ENCODE peak calls at places on chromosomes 1 and 21, in six cellular contexts. N, F, K, Q, M and T are unnamed samples.

GRCh38 chr1:206721454-206721853 is 36.7 kb downstream of the MAPKAPK2 start:
- DNase-seq in N (no peak), F (no peak), K (no peak), Q (no peak), M (no peak), T (no peak)

GRCh38 chr21:33566514-33566913 is 22.0 kb downstream of the DONSON start:
- DNase-seq in N (no peak), F (no peak), K (no peak), Q (no peak), M (no peak), T (no peak)

GRCh38 chr1:110780600-110781484 is 92.1 kb upstream of the CD53 start:
- DNase-seq in N (peak; percentile 81), F (peak; percentile 32), K (peak; percentile 85), Q (peak; percentile 79), M (peak; percentile 43), T (no peak)

GRCh38 chr1:44405041-44405803 is at the start of gene RNF220:
- DNase-seq in N (peak; percentile 82), F (no peak), K (peak; percentile 63), Q (peak; percentile 49), M (no peak), T (no peak)

GRCh38 chr1:212805767-212806166 is 14.1 kb downstream of the TATDN3 start:
- DNase-seq in N (no peak), F (no peak), K (no peak), Q (no peak), M (no peak), T (no peak)

GRCh38 chr1:116853680-116854191 is 56.0 kb upstream of the PTGFRN start:
- DNase-seq in N (peak; percentile 67), F (no peak), K (no peak), Q (peak; percentile 68), M (no peak), T (peak; percentile 64)

GRCh38 chr21:33541105-33541711 is 709 bp downstream of the GART start:
- DNase-seq in N (no peak), F (no peak), K (peak; percentile 40), Q (peak; percentile 27), M (no peak), T (no peak)

GRCh38 chr1:167839009-167839408 is 74.9 kb downstream of the ADCY10 start:
- DNase-seq in N (no peak), F (no peak), K (no peak), Q (no peak), M (no peak), T (no peak)

GRCh38 chr1:66693856-66694255 is 58.4 kb upstream of the DYNLT5 start:
- DNase-seq in N (no peak), F (no peak), K (no peak), Q (no peak), M (no peak), T (no peak)

GRCh38 chr21:34200288-34200905 is 127.0 kb downstream of the MRPS6 start:
- DNase-seq in N (no peak), F (no peak), K (no peak), Q (peak; percentile 18), M (no peak), T (no peak)

GRCh38 chr1:227560814-227561213 is 2.5 kb upstream of the ZNF678 start:
- DNase-seq in N (no peak), F (no peak), K (no peak), Q (no peak), M (no peak), T (peak; percentile 70)

GRCh38 chr1:20848162-20848561 is 61.1 kb upstream of the HP1BP3 start:
- DNase-seq in N (no peak), F (no peak), K (no peak), Q (peak; percentile 47), M (no peak), T (no peak)

GRCh38 chr1:64038965-64039926 is 164.2 kb upstream of the UBE2U start:
- DNase-seq in N (peak; percentile 46), F (peak; percentile 15), K (no peak), Q (peak; percentile 98), M (peak; percentile 37), T (peak; percentile 38)

GRCh38 chr1:55418208-55418607 is 203.0 kb upstream of the USP24 start:
- DNase-seq in N (no peak), F (no peak), K (no peak), Q (no peak), M (no peak), T (no peak)

GRCh38 chr1:37570528-37571334 is 14.0 kb downstream of the DNALI1 start:
- DNase-seq in N (no peak), F (no peak), K (no peak), Q (no peak), M (no peak), T (no peak)

GRCh38 chr1:231691618-231692259 is 65.1 kb downstream of the DISC1 start:
- DNase-seq in N (peak; percentile 76), F (no peak), K (no peak), Q (no peak), M (no peak), T (no peak)
- TF ChIP-seq CTCF in N (peak; percentile 90), F (peak; percentile 79), K (no peak), Q (peak; percentile 62), M (no peak), T (no peak)

GRCh38 chr1:224116131-224116530 is 2.2 kb downstream of the FBXO28 start:
- DNase-seq in N (no peak), F (no peak), K (no peak), Q (peak; percentile 75), M (no peak), T (no peak)
- TF ChIP-seq CTCF in N (peak; percentile 72), F (peak; percentile 44), K (peak; percentile 72), Q (peak; percentile 76), M (peak; percentile 49), T (no peak)

GRCh38 chr1:236398538-236398937 is 4.5 kb downstream of the EDARADD start:
- DNase-seq in N (no peak), F (no peak), K (no peak), Q (no peak), M (no peak), T (no peak)

GRCh38 chr1:236400061-236400638 is 6.1 kb downstream of the EDARADD start:
- DNase-seq in N (peak; percentile 47), F (no peak), K (no peak), Q (no peak), M (no peak), T (no peak)

GRCh38 chr1:236401698-236402097 is 7.6 kb downstream of the EDARADD start:
- DNase-seq in N (no peak), F (no peak), K (no peak), Q (no peak), M (no peak), T (no peak)

GRCh38 chr1:236407059-236407458 is 13.0 kb downstream of the EDARADD start:
- DNase-seq in N (no peak), F (no peak), K (no peak), Q (no peak), M (no peak), T (no peak)

DNA sequence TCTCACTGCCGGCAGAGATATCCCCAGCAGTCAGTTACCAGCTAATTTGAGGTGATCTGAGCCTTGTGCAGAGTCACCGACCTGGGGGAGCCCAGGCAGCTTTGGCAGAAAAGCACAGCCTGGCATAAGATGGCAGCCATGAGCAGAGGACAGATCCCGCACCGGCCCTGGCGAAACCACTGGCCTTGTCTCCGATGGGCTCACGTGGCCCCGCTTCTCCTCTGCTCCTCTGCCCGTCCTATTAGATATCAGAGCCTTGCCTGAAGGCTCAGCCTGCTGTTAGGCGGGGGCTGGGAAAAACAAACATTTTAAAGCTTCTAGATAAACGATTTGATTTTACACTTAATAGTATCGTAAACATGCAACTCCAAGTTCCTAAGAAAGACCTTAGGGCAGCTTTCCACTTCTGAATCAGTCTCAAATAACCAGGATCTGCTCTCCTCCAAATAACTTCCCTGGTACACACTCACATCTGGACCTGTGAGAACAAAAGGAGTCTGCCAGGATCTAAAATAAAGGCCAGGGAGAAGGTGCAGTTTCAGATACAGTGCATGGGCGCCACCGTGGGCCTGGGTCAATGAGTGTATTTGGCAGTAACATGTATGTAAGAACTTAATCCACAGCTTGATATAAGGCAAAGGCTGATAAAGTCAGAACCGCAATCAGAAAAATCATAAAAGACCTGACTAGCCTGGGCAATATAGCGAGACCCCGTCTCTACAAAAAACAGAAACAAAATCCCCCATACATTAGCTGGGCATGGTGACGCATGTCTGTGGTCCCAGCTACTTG is 10.0 kb downstream of the EDARADD start:
- DNase-seq in N (no peak), F (no peak), K (no peak), Q (no peak), M (no peak), T (no peak)
- TF ChIP-seq CTCF in N (no peak), F (no peak), K (no peak), Q (no peak), M (no peak), T (no peak)

GRCh38 chr1:16352842-16353535 is 709 bp upstream of the FBXO42 start:
- DNase-seq in N (no peak), F (no peak), K (no peak), Q (no peak), M (no peak), T (no peak)

GRCh38 chr1:16349847-16350406 is 2.4 kb downstream of the FBXO42 start:
- DNase-seq in N (no peak), F (no peak), K (no peak), Q (no peak), M (no peak), T (no peak)

GRCh38 chr1:16354619-16355018 is 2.3 kb upstream of the FBXO42 start:
- DNase-seq in N (no peak), F (no peak), K (no peak), Q (no peak), M (no peak), T (no peak)

GRCh38 chr1:16351449-16351993 is 759 bp downstream of the FBXO42 start:
- DNase-seq in N (no peak), F (no peak), K (no peak), Q (no peak), M (no peak), T (no peak)

GRCh38 chr1:16351994-16352841 is at the start of gene FBXO42:
- DNase-seq in N (peak; percentile 95), F (peak; percentile 80), K (peak; percentile 92), Q (peak; percentile 89), M (peak; percentile 93), T (peak; percentile 93)
- TF ChIP-seq CTCF in N (peak; percentile 56), F (peak; percentile 54), K (peak; percentile 40), Q (peak; percentile 29), M (peak; percentile 10), T (no peak)

GRCh38 chr1:58842941-58843340 is 59.1 kb upstream of the JUN start:
- DNase-seq in N (no peak), F (no peak), K (no peak), Q (no peak), M (no peak), T (no peak)
- TF ChIP-seq CTCF in N (no peak), F (no peak), K (no peak), Q (no peak), M (no peak), T (no peak)

GRCh38 chr1:115506523-115507255 is 135.1 kb upstream of the VANGL1 start:
- DNase-seq in N (no peak), F (no peak), K (no peak), Q (no peak), M (no peak), T (no peak)

GRCh38 chr1:115505157-115505571 is 136.6 kb upstream of the VANGL1 start:
- DNase-seq in N (no peak), F (no peak), K (no peak), Q (no peak), M (no peak), T (no peak)

GRCh38 chr1:115501476-115501875 is 140.3 kb upstream of the VANGL1 start:
- DNase-seq in N (no peak), F (no peak), K (no peak), Q (no peak), M (no peak), T (no peak)

GRCh38 chr1:115507916-115508315 is 133.9 kb upstream of the VANGL1 start:
- DNase-seq in N (no peak), F (no peak), K (no peak), Q (no peak), M (no peak), T (no peak)

GRCh38 chr1:115507256-115507589 is 134.5 kb upstream of the VANGL1 start:
- DNase-seq in N (peak; percentile 58), F (no peak), K (no peak), Q (peak; percentile 48), M (peak; percentile 20), T (no peak)
- TF ChIP-seq CTCF in N (peak; percentile 70), F (peak; percentile 10), K (no peak), Q (peak; percentile 36), M (peak; percentile 29), T (no peak)